ENCODE peak calls at places on chromosomes 1 and 21, in ten cellular contexts. P, H, V, E, Z, Y, S, Q, M and J are unnamed samples.

GRCh38 chr1:75786901-75787455 is 922 bp downstream of the RABGGTB start:
- DNase-seq in P (no peak), H (no peak), V (no peak), E (no peak), Z (no peak), Y (no peak), S (no peak), Q (no peak), M (no peak), J (no peak)

GRCh38 chr1:101002551-101002950 is 23.0 kb downstream of the DPH5 start:
- DNase-seq in P (peak; percentile 88), H (no peak), V (no peak), E (no peak), Z (no peak), Y (no peak), S (no peak), Q (no peak), M (peak; percentile 46), J (no peak)

GRCh38 chr1:42680921-42681683 is 1.1 kb upstream of the YBX1 start:
- DNase-seq in P (peak; percentile 28), H (no peak), V (no peak), E (peak; percentile 56), Z (no peak), Y (no peak), S (no peak), Q (no peak), M (peak; percentile 10), J (no peak)

GRCh38 chr1:27395441-27396195 is 3.2 kb downstream of the GPR3 start:
- DNase-seq in P (peak; percentile 69), H (peak; percentile 82), V (peak; percentile 64), E (peak; percentile 61), Z (no peak), Y (peak; percentile 67), S (peak; percentile 46), Q (peak; percentile 66), M (peak; percentile 22), J (no peak)

GRCh38 chr1:41466146-41466545 is 18.3 kb downstream of the EDN2 start:
- DNase-seq in P (no peak), H (no peak), V (no peak), E (no peak), Z (no peak), Y (no peak), S (no peak), Q (no peak), M (no peak), J (no peak)

GRCh38 chr1:59693431-59693830 is 121.3 kb upstream of the HOOK1 start:
- DNase-seq in P (no peak), H (no peak), V (no peak), E (no peak), Z (no peak), Y (no peak), S (no peak), Q (no peak), M (no peak), J (no peak)

GRCh38 chr1:171501305-171502021 is 16.1 kb downstream of the PRRC2C start:
- DNase-seq in P (no peak), H (no peak), V (no peak), E (no peak), Z (no peak), Y (no peak), S (no peak), Q (no peak), M (no peak), J (no peak)

GRCh38 chr1:110645962-110646735 is 28.6 kb downstream of the KCNA3 start:
- DNase-seq in P (peak; percentile 85), H (no peak), V (no peak), E (no peak), Z (no peak), Y (no peak), S (peak; percentile 9), Q (peak; percentile 2), M (peak; percentile 80), J (no peak)

GRCh38 chr1:36673207-36673606 is 190.5 kb upstream of the CSF3R start:
- DNase-seq in P (no peak), H (no peak), V (no peak), E (no peak), Z (no peak), Y (no peak), S (no peak), Q (no peak), M (no peak), J (no peak)

GRCh38 chr1:27011058-27011764 is 1.4 kb downstream of the TENT5B start:
- DNase-seq in P (peak; percentile 97), H (peak; percentile 50), V (no peak), E (no peak), Z (no peak), Y (no peak), S (peak; percentile 49), Q (peak; percentile 63), M (peak; percentile 91), J (no peak)

GRCh38 chr1:227351443-227351842 is 33.2 kb upstream of the CDC42BPA start:
- DNase-seq in P (peak; percentile 75), H (no peak), V (no peak), E (no peak), Z (no peak), Y (no peak), S (no peak), Q (peak; percentile 47), M (peak; percentile 42), J (no peak)

GRCh38 chr21:42562816-42563215 is 49.2 kb downstream of the SLC37A1 start:
- DNase-seq in P (no peak), H (no peak), V (no peak), E (no peak), Z (no peak), Y (no peak), S (no peak), Q (no peak), M (no peak), J (no peak)

GRCh38 chr1:152189657-152190442 is 30.8 kb upstream of the RPTN start:
- DNase-seq in P (peak; percentile 73), H (peak; percentile 16), V (peak; percentile 31), E (peak; percentile 44), Z (no peak), Y (peak; percentile 48), S (peak; percentile 41), Q (peak; percentile 63), M (peak; percentile 73), J (peak; percentile 55)

GRCh38 chr1:74317663-74318062 is 82.5 kb downstream of the TNNI3K start:
- DNase-seq in P (no peak), H (no peak), V (no peak), E (no peak), Z (no peak), Y (no peak), S (no peak), Q (no peak), M (no peak), J (no peak)

GRCh38 chr1:230109871-230110667 is 43.0 kb downstream of the GALNT2 start:
- DNase-seq in P (no peak), H (no peak), V (peak; percentile 32), E (no peak), Z (no peak), Y (no peak), S (no peak), Q (no peak), M (no peak), J (no peak)

GRCh38 chr1:145879775-145880174 is 5.9 kb downstream of the ANKRD35 start:
- DNase-seq in P (no peak), H (no peak), V (no peak), E (peak; percentile 100), Z (no peak), Y (no peak), S (no peak), Q (no peak), M (no peak), J (no peak)

GRCh38 chr1:40782371-40782956 is 1.1 kb upstream of the KCNQ4 start:
- DNase-seq in P (peak; percentile 38), H (peak; percentile 69), V (no peak), E (no peak), Z (no peak), Y (no peak), S (no peak), Q (no peak), M (no peak), J (no peak)

GRCh38 chr1:2921970-2922686 is 99.1 kb upstream of the ACTRT2 start:
- DNase-seq in P (no peak), H (no peak), V (peak; percentile 2), E (no peak), Z (no peak), Y (no peak), S (no peak), Q (peak; percentile 32), M (no peak), J (no peak)